ENCODE peak calls at places on chromosome 1, in four cellular contexts. C, Q, S and K are unnamed samples.

GRCh38 chr1:32246888-32247273 is at the start of gene FAM167B:
- DNase-seq in S (no peak), C (no peak), Q (no peak), K (no peak)

GRCh38 chr1:185292237-185292636 is 24.8 kb downstream of the IVNS1ABP start:
- DNase-seq in S (peak; percentile 88), C (no peak), Q (no peak), K (no peak)

GRCh38 chr1:98331232-98331631 is 330.3 kb upstream of the SNX7 start:
- DNase-seq in C (no peak), Q (peak; percentile 76), S (no peak), K (peak; percentile 73)

GRCh38 chr1:77282866-77283539 is 1.2 kb downstream of the AK5 start:
- DNase-seq in C (no peak), Q (peak; percentile 14), S (no peak), K (peak; percentile 20)

GRCh38 chr1:116997666-116998065 is 3.9 kb upstream of the CD101 start:
- DNase-seq in C (no peak), Q (no peak), S (no peak), K (peak; percentile 35)

GRCh38 chr1:89555550-89555949 is 30.9 kb downstream of the LRRC8B start:
- DNase-seq in C (no peak), Q (no peak), S (no peak), K (no peak)

GRCh38 chr1:231390071-231390470 is 32.0 kb downstream of the EGLN1 start:
- DNase-seq in Q (peak; percentile 48), S (no peak), C (no peak), K (peak; percentile 66)

GRCh38 chr1:200739499-200740290 is 1.0 kb downstream of the CAMSAP2 start:
- DNase-seq in Q (peak; percentile 22), C (no peak), S (no peak), K (no peak)

GRCh38 chr1:91744973-91745648 is 140.8 kb downstream of the TGFBR3 start:
- DNase-seq in S (no peak), C (no peak), Q (no peak), K (no peak)

GRCh38 chr1:151540982-151541377 is 871 bp downstream of the TUFT1 start:
- DNase-seq in Q (no peak), C (no peak), S (peak; percentile 54), K (no peak)

GRCh38 chr1:15137807-15138206 is 15.7 kb upstream of the TMEM51 start:
- DNase-seq in Q (no peak), C (no peak), S (no peak), K (no peak)